ENCODE peak calls at places on chromosomes 13 and 19, in seven cellular contexts. K is EH; H is fibroblast of the conjunctiva; G is IMR-90; A is HS-5; L is activated CD8-positive, alpha-beta memory T cell treated with anti-CD3 and anti-CD28 coated beads for 1 hour; B is foreskin fibroblast. Z is an unnamed sample.
A peak's percentile ranks its signal among the peaks of the same experiment; 100 is the strongest.

GRCh38 chr13:32164622-32165268 is 133.2 kb downstream of the FRY start:
- DNase-seq in G (peak; percentile 66), A (no peak), K (peak; percentile 60), L (no peak), H (peak; percentile 46), B (peak; percentile 32), Z (no peak)

GRCh38 chr13:101869553-101869952 is 417.1 kb downstream of the ITGBL1 start:
- DNase-seq in A (no peak), G (peak; percentile 3), B (peak; percentile 10), L (no peak), H (no peak), K (peak; percentile 16), Z (no peak)

GRCh38 chr19:58570770-58571574 is 2.2 kb downstream of the MZF1 start:
- DNase-seq in G (no peak), B (no peak), K (no peak), A (no peak), L (no peak), H (no peak), Z (no peak)

GRCh38 chr19:952049-952679 is 26.3 kb downstream of the ARID3A start:
- DNase-seq in A (no peak), L (no peak), H (no peak), K (no peak), G (no peak), B (no peak), Z (no peak)

GRCh38 chr19:33064778-33065550 is at the start of gene RHPN2:
- DNase-seq in G (peak; percentile 45), A (no peak), H (peak; percentile 36), L (peak; percentile 11), K (peak; percentile 82), B (peak; percentile 71), Z (peak; percentile 53)

GRCh38 chr19:39093761-39094160 is 9.6 kb downstream of the ACP7 start:
- DNase-seq in K (peak; percentile 77), A (peak; percentile 47), G (peak; percentile 79), B (peak; percentile 61), L (no peak), H (no peak), Z (no peak)

GRCh38 chr19:56141416-56141992 is 417 bp downstream of the ZNF444 start:
- DNase-seq in K (peak; percentile 15), A (no peak), H (no peak), L (no peak), B (no peak), G (no peak), Z (no peak)

GRCh38 chr19:12783849-12784393 is 7.4 kb upstream of the JUNB start:
- DNase-seq in G (no peak), L (no peak), H (no peak), A (no peak), K (peak; percentile 64), B (no peak), Z (no peak)

GRCh38 chr19:15332311-15332996 is at the start of gene BRD4:
- DNase-seq in G (peak; percentile 42), H (no peak), B (peak; percentile 45), K (peak; percentile 59), L (peak; percentile 68), A (no peak), Z (peak; percentile 86)

GRCh38 chr19:12825259-12826131 is 8.9 kb downstream of the RTBDN start:
- DNase-seq in A (no peak), H (no peak), K (peak; percentile 39), L (no peak), G (no peak), B (no peak), Z (no peak)

GRCh38 chr13:113927661-113928581 is 46.0 kb downstream of the C13orf46 start:
- DNase-seq in L (no peak), G (peak; percentile 99), B (peak; percentile 98), K (peak; percentile 100), H (peak; percentile 80), A (peak; percentile 69), Z (no peak)

GRCh38 chr13:44259045-44260042 is 114.3 kb upstream of the SERP2 start:
- DNase-seq in K (peak; percentile 53), H (no peak), A (no peak), G (peak; percentile 66), B (no peak), L (peak; percentile 46), Z (peak; percentile 36)

GRCh38 chr13:34156841-34157365 is 339.0 kb downstream of the RFC3 start:
- DNase-seq in A (peak; percentile 49), K (peak; percentile 94), L (no peak), H (peak; percentile 67), G (peak; percentile 95), B (peak; percentile 93), Z (no peak)

GRCh38 chr19:30060872-30061556 is 119.0 kb downstream of the URI1 start:
- DNase-seq in L (no peak), B (no peak), G (no peak), A (no peak), H (no peak), K (no peak), Z (no peak)

GRCh38 chr19:6551091-6551490 is 20.3 kb downstream of the TNFSF9 start:
- DNase-seq in H (no peak), A (no peak), L (no peak), B (no peak), K (no peak), G (no peak), Z (no peak)